ENCODE peak calls at places on chromosome 15, in six cellular contexts. B is natural killer cell, G is A549, V is psoas muscle, U is esophagus squamous epithelium, Y is midbrain. P is an unnamed sample.

GRCh38 chr15:49370782-49371181 is 52.3 kb upstream of the FGF7 start:
- DNase-seq in B (no peak), G (peak), V (no peak), U (no peak), Y (no peak), P (peak)

GRCh38 chr15:98391568-98391967 is 256.8 kb upstream of the IGF1R start:
- DNase-seq in V (no peak), G (no peak), U (no peak), B (no peak), Y (no peak), P (no peak)

GRCh38 chr15:31455499-31455898 is 128.9 kb downstream of the KLF13 start:
- DNase-seq in Y (no peak), U (no peak), G (no peak), V (no peak), B (no peak), P (no peak)

GRCh38 chr15:40853241-40853890 is 9.5 kb downstream of the SPINT1 start:
- DNase-seq in V (no peak), B (no peak), Y (no peak), U (no peak), G (no peak), P (no peak)

GRCh38 chr15:34239151-34239761 is 14.4 kb downstream of the EMC4 start:
- DNase-seq in G (peak), B (no peak), U (no peak), V (no peak), Y (no peak), P (peak)

GRCh38 chr15:56254270-56254669 is 10.6 kb upstream of the RFX7 start:
- DNase-seq in B (no peak), U (no peak), G (no peak), Y (no peak), V (no peak), P (no peak)

GRCh38 chr15:75032391-75032790 is 9.0 kb downstream of the PPCDC start:
- DNase-seq in V (no peak), U (no peak), B (no peak), Y (no peak), G (no peak), P (no peak)

GRCh38 chr15:67048281-67049279 is 16.8 kb upstream of the SMAD3 start:
- DNase-seq in V (no peak), U (no peak), Y (no peak), G (peak), B (no peak), P (peak)

GRCh38 chr15:41944313-41944940 is 27.9 kb downstream of the EHD4 start:
- DNase-seq in U (no peak), Y (no peak), V (peak), G (peak), B (no peak), P (peak)

GRCh38 chr15:78047631-78048409 is 29.7 kb downstream of the TBC1D2B start:
- DNase-seq in B (peak), U (no peak), V (no peak), G (no peak), Y (peak), P (no peak)

GRCh38 chr15:71199384-71200351 is 84.4 kb downstream of the THSD4 start:
- DNase-seq in Y (no peak), V (no peak), B (no peak), U (no peak), G (peak), P (no peak)

GRCh38 chr15:38647683-38648082 is 83.1 kb upstream of the RASGRP1 start:
- DNase-seq in B (no peak), G (peak), V (no peak), Y (no peak), U (no peak), P (peak)

GRCh38 chr15:74955796-74956647 is 550 bp downstream of the RPP25 start:
- DNase-seq in G (peak), U (no peak), Y (peak), B (peak), V (peak), P (peak)

GRCh38 chr15:31292391-31293020 is 34.1 kb upstream of the KLF13 start:
- DNase-seq in Y (peak), V (no peak), U (no peak), G (no peak), B (no peak), P (no peak)

P was measured in NCI-H460.